ENCODE peak calls at places on chromosomes 16 and 17, in four cellular contexts. C is K562, F is WTC11, G is SK-N-SH. L is an unnamed sample.

GRCh38 chr16:31452631-31453106 is 6.6 kb upstream of the ARMC5 start:
- DNase-seq in F (no peak), C (peak), G (no peak), L (no peak)

GRCh38 chr16:48561960-48562393 is 48.0 kb downstream of the N4BP1 start:
- DNase-seq in F (no peak), C (no peak), G (no peak), L (no peak)

GRCh38 chr17:1203111-1203966 is 23.6 kb upstream of the ABR start:
- DNase-seq in F (peak), C (peak), G (peak), L (no peak)

GRCh38 chr17:81083125-81083765 is 48.3 kb downstream of the BAIAP2 start:
- DNase-seq in G (peak), C (no peak), F (no peak), L (no peak)

GRCh38 chr17:7211512-7212277 is 7.9 kb downstream of the DLG4 start:
- DNase-seq in C (no peak), G (peak), F (no peak), L (no peak)

GRCh38 chr17:9865585-9865984 is 39.5 kb downstream of the RCVRN start:
- DNase-seq in G (no peak), C (no peak), F (no peak), L (no peak)

GRCh38 chr16:17370233-17371013 is 100.3 kb downstream of the XYLT1 start:
- DNase-seq in F (no peak), G (peak), C (no peak), L (no peak)

GRCh38 chr16:79811541-79811940 is 211.0 kb upstream of the MAF start:
- DNase-seq in G (no peak), F (no peak), C (no peak), L (no peak)

GRCh38 chr16:10945065-10945787 is 862 bp downstream of the CLEC16A start:
- DNase-seq in G (no peak), C (no peak), F (no peak), L (no peak)

GRCh38 chr17:8696951-8697745 is 47.5 kb downstream of the CCDC42 start:
- DNase-seq in C (no peak), G (peak), F (peak), L (peak)

GRCh38 chr17:5758651-5759050 is 174.3 kb upstream of the NLRP1 start:
- DNase-seq in F (peak), G (no peak), C (peak), L (peak)

GRCh38 chr17:73166731-73167581 is 2.1 kb downstream of the SSTR2 start:
- DNase-seq in C (no peak), F (no peak), G (no peak), L (no peak)

GRCh38 chr17:8494021-8494420 is 58.3 kb downstream of the NDEL1 start:
- DNase-seq in F (no peak), G (no peak), C (no peak), L (no peak)

GRCh38 chr16:27330542-27330941 is 16.8 kb downstream of the IL4R start:
- DNase-seq in G (no peak), F (no peak), C (no peak), L (no peak)

GRCh38 chr17:65346166-65346565 is 209.0 kb downstream of the RGS9 start:
- DNase-seq in C (no peak), F (no peak), G (no peak), L (no peak)

GRCh38 chr17:44004077-44004760 is at the start of gene NAGS:
- DNase-seq in G (peak), F (peak), C (peak), L (no peak)

GRCh38 chr16:14286381-14287230 is 215.5 kb downstream of the MRTFB start:
- DNase-seq in F (peak), C (no peak), G (no peak), L (no peak)

GRCh38 chr16:11407047-11407982 is 62.1 kb downstream of the RMI2 start:
- DNase-seq in G (peak), F (peak), C (peak), L (no peak)

GRCh38 chr16:46948548-46949166 is 24.8 kb downstream of the DNAJA2 start:
- DNase-seq in C (no peak), G (no peak), F (no peak), L (no peak)

GRCh38 chr16:66161942-66162341 is 204.5 kb upstream of the CDH5 start:
- DNase-seq in F (no peak), C (no peak), G (no peak), L (no peak)

GRCh38 chr16:29730649-29731048 is 15.1 kb downstream of the C16orf54 start:
- DNase-seq in C (no peak), G (no peak), F (no peak), L (no peak)

GRCh38 chr16:51839697-51840462 is 688.8 kb upstream of the SALL1 start:
- DNase-seq in F (no peak), G (no peak), C (no peak), L (peak)

GRCh38 chr16:48203974-48204824 is 39.9 kb upstream of the LONP2 start:
- DNase-seq in F (no peak), G (no peak), C (no peak), L (no peak)

GRCh38 chr16:84813141-84813933 is 6.4 kb upstream of the CRISPLD2 start:
- DNase-seq in F (no peak), C (peak), G (no peak), L (no peak)
- TF ChIP-seq MAX in F (no peak), C (no peak), G (no peak), L (peak)

DNA sequence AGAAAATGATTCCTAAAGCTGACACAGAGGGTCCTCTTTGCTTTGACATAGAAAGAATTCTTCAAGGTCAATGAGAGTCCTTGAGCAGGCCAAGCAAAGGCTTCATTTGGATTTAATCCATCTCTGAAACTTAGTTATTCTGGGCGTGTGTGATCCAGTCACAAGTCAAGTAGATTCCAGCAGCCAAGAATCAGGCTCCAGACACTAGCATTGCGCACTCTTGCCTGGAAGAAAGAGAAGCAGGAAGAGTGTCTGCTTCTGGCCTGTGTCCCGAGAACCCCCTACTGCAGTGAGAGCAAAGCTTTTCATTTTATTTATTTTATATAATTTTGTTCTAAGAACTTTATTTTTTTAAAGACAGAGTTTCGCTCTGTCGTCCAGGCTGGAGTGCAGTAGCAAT is 88.2 kb upstream of the CACNG5 start:
- DNase-seq in G (no peak), F (no peak), C (no peak), L (no peak)
- TF ChIP-seq TEAD4 in G (no peak), F (no peak), C (no peak), L (no peak)

DNA sequence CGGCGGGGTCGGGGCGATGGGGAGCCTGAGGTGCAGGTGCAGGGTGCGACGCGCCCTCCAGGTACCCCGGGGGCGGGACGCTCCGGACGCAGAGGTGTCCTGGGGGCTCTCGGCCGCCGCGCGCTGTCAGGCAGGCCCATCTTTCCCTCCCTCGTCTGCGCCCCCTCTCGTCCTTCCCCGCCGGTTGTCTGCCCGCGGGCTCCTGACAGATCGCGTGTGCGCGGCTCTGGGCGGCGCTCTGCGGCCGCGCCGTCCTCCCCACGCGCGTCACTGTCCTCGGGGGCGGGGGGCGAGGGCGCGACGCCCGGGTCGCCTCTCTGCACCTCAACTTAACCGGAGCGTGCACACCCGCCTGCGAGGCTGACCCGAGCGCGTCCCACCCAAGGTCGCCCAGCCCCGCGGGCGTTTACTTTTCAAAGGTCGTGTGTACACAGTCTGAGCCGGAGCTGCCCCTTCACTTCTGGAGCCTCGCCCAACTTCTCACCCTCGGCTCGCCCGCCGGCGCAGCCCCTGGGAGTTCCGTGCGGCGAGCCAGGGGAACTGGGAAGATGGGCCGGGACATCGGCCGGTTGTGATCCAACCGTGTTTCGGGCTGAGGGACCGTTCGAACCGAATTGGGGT is 512 bp downstream of the AKAP1 start:
- DNase-seq in C (peak), F (peak), G (peak), L (peak)
- TF ChIP-seq MAX in C (peak), F (no peak), G (no peak), L (peak)

DNA sequence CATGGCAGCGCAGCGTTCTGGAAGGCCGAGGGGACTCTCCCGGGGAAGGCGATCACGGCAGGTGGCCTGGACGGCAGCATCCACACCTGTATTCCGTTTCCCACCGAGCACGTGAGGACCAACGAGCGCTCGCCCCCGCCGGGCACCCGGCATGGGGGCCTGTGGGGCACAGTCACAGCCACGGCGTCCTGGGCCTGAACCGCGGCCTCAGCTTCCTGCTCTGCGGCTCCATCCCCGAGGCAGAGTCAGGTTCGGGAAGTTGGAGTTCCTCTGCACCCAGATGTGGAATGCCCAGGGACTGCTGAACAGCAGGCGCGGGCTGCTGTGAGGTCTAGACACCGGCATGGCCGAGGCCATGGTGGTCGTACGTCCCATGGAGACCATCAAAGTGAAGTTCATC is 1713.9 kb downstream of the TP53TG3F start:
- DNase-seq in G (no peak), F (no peak), C (no peak), L (no peak)
- TF ChIP-seq TEAD4 in G (no peak), F (no peak), C (no peak), L (no peak)

GRCh38 chr17:40014375-40014980 is 762 bp upstream of the CSF3 start:
- DNase-seq in F (no peak), C (no peak), G (peak), L (no peak)

GRCh38 chr17:40015998-40016691 is 905 bp downstream of the CSF3 start:
- DNase-seq in F (no peak), C (no peak), G (no peak), L (no peak)

GRCh38 chr17:40016692-40017000 is 1.4 kb downstream of the CSF3 start:
- DNase-seq in C (no peak), G (no peak), F (no peak), L (no peak)

GRCh38 chr17:40017422-40018080 is 2.3 kb downstream of the CSF3 start:
- DNase-seq in G (peak), C (no peak), F (no peak), L (no peak)

GRCh38 chr17:40015005-40015997 is at the start of gene CSF3:
- DNase-seq in G (peak), F (no peak), C (no peak), L (no peak)
- TF ChIP-seq MAX in G (no peak), F (no peak), C (no peak), L (no peak)

DNA sequence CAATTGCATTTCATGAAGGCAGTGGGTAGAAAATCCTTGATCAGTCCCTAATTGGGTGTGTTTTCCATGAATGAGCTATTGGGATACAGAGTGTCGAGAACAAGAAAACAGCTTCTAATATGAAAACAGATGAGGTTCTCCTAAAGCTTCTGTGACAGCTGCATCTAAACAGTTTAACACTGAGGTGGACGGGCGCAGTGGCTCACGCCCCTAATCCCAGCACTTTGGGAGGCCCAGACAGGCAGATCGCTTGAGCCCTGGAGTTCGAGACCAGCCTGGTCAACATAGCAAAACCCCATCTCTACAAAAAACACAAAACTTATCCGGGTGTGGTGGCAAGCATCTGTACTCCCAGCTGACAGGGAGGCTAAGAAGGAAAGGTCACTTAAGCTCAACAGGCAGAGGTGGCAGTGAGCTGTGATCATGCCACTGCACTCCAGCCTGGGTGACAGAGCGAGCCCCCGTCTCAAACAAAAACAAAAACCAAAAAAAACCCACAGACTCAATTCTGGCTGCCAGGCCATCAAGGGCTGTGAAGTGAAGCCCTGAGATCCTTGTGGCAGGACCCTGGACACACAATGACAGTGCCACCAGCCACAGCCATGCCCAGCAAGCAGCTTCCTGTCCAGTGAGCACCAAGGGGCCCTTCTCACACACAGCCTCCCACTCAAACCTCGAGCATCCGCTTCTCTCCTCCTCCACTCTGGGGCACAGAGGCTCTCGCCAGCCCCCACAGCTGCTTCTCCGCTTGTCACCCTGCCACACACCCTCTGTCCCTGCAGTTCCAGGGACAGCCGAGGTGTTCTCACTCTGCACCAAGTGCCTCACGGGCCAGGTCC is 44.0 kb downstream of the ANKRD11 start:
- DNase-seq in C (no peak), G (no peak), F (no peak), L (no peak)
- TF ChIP-seq TEAD4 in C (no peak), G (no peak), F (no peak), L (no peak)

DNA sequence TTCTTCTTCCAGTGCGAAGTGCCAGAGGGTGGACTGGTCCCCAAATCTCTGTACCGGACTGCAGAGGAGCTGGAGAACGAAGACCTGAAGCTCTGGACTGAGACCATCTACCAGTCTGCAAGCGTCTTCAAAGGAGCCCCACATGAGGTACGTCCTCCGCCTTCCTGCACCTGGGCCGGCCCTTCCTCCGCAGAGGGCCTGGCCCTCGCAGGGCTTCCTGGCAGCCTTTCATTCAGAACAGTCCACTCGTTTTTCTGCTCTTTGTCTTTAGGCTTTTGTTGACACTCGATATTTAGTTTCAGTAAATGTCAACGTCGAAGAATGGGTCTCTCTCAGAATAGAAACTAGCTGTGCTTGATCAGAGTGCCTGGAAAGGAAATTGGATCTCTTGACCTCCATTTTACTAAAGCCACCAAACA is 68.6 kb downstream of the SEC14L1 start:
- DNase-seq in G (no peak), F (peak), C (no peak), L (no peak)
- TF ChIP-seq MAX in G (no peak), F (no peak), C (no peak), L (no peak)

GRCh38 chr17:16940116-16940881 is 31.6 kb downstream of the TNFRSF13B start:
- DNase-seq in C (no peak), G (no peak), F (peak), L (peak)
- TF ChIP-seq TEAD4 in C (no peak), G (no peak), F (no peak), L (no peak)